ENCODE peak calls at places on chromosome 22, in seven cellular contexts. One of them, this sample, is unnamed.

GRCh38 chr22:33923660-33924246 is 3.5 kb upstream of the LARGE1 start:
- DNase-seq in ovary: peak; percentile 68
- DNase-seq in CD8-positive, alpha-beta memory T cell: no peak
- DNase-seq in suprapubic skin: no peak
- DNase-seq in astrocyte of the cerebellum: peak; percentile 59
- DNase-seq in Peyer's patch: peak; percentile 64
- DNase-seq in hepatocyte: peak; percentile 91
- DNase-seq in this sample: no peak

GRCh38 chr22:40653361-40653760 is 16.8 kb upstream of the MRTFA start:
- DNase-seq in ovary: no peak
- DNase-seq in CD8-positive, alpha-beta memory T cell: no peak
- DNase-seq in suprapubic skin: no peak
- DNase-seq in astrocyte of the cerebellum: no peak
- DNase-seq in Peyer's patch: no peak
- DNase-seq in hepatocyte: no peak
- DNase-seq in this sample: no peak

GRCh38 chr22:49320714-49321476 is 506.8 kb downstream of the BRD1 start:
- DNase-seq in ovary: no peak
- DNase-seq in CD8-positive, alpha-beta memory T cell: no peak
- DNase-seq in suprapubic skin: no peak
- DNase-seq in astrocyte of the cerebellum: no peak
- DNase-seq in Peyer's patch: no peak
- DNase-seq in hepatocyte: no peak
- DNase-seq in this sample: no peak

GRCh38 chr22:21589415-21589814 is 21.9 kb downstream of the UBE2L3 start:
- DNase-seq in ovary: no peak
- DNase-seq in CD8-positive, alpha-beta memory T cell: no peak
- DNase-seq in suprapubic skin: no peak
- DNase-seq in astrocyte of the cerebellum: no peak
- DNase-seq in Peyer's patch: no peak
- DNase-seq in hepatocyte: no peak
- DNase-seq in this sample: no peak

GRCh38 chr22:27554106-27554814 is 247.3 kb downstream of the MN1 start:
- DNase-seq in ovary: peak; percentile 58
- DNase-seq in CD8-positive, alpha-beta memory T cell: no peak
- DNase-seq in suprapubic skin: no peak
- DNase-seq in astrocyte of the cerebellum: peak; percentile 47
- DNase-seq in Peyer's patch: no peak
- DNase-seq in hepatocyte: peak; percentile 67
- DNase-seq in this sample: no peak

GRCh38 chr22:43183496-43184263 is 3.3 kb downstream of the TTLL12 start:
- DNase-seq in ovary: no peak
- DNase-seq in CD8-positive, alpha-beta memory T cell: no peak
- DNase-seq in suprapubic skin: no peak
- DNase-seq in astrocyte of the cerebellum: peak; percentile 47
- DNase-seq in Peyer's patch: no peak
- DNase-seq in hepatocyte: no peak
- DNase-seq in this sample: no peak

GRCh38 chr22:47618180-47618579 is 855.7 kb downstream of the TBC1D22A start:
- DNase-seq in ovary: no peak
- DNase-seq in CD8-positive, alpha-beta memory T cell: no peak
- DNase-seq in suprapubic skin: no peak
- DNase-seq in astrocyte of the cerebellum: no peak
- DNase-seq in Peyer's patch: no peak
- DNase-seq in hepatocyte: no peak
- DNase-seq in this sample: no peak

GRCh38 chr22:34055525-34056200 is 135.4 kb upstream of the LARGE1 start:
- DNase-seq in ovary: no peak
- DNase-seq in CD8-positive, alpha-beta memory T cell: no peak
- DNase-seq in suprapubic skin: no peak
- DNase-seq in astrocyte of the cerebellum: no peak
- DNase-seq in Peyer's patch: no peak
- DNase-seq in hepatocyte: peak; percentile 62
- DNase-seq in this sample: no peak

GRCh38 chr22:49306632-49306975 is 521.1 kb downstream of the BRD1 start:
- DNase-seq in ovary: no peak
- DNase-seq in CD8-positive, alpha-beta memory T cell: peak; percentile 24
- DNase-seq in suprapubic skin: peak; percentile 40
- DNase-seq in astrocyte of the cerebellum: no peak
- DNase-seq in Peyer's patch: no peak
- DNase-seq in hepatocyte: no peak
- DNase-seq in this sample: no peak

GRCh38 chr22:22745225-22746060 is 101.0 kb downstream of the GGTLC2 start:
- DNase-seq in ovary: no peak
- DNase-seq in CD8-positive, alpha-beta memory T cell: peak; percentile 73
- DNase-seq in suprapubic skin: no peak
- DNase-seq in astrocyte of the cerebellum: no peak
- DNase-seq in Peyer's patch: peak; percentile 58
- DNase-seq in hepatocyte: peak; percentile 67
- DNase-seq in this sample: no peak

GRCh38 chr22:49705216-49705600 is 122.5 kb downstream of the BRD1 start:
- DNase-seq in ovary: no peak
- DNase-seq in CD8-positive, alpha-beta memory T cell: no peak
- DNase-seq in suprapubic skin: no peak
- DNase-seq in astrocyte of the cerebellum: no peak
- DNase-seq in Peyer's patch: no peak
- DNase-seq in hepatocyte: no peak
- DNase-seq in this sample: no peak

GRCh38 chr22:24429411-24430365 is 2.3 kb downstream of the ADORA2A start:
- DNase-seq in ovary: no peak
- DNase-seq in CD8-positive, alpha-beta memory T cell: peak; percentile 68
- DNase-seq in suprapubic skin: peak; percentile 61
- DNase-seq in astrocyte of the cerebellum: no peak
- DNase-seq in Peyer's patch: no peak
- DNase-seq in hepatocyte: no peak
- DNase-seq in this sample: no peak

GRCh38 chr22:43109921-43110443 is 568 bp upstream of the BIK start:
- DNase-seq in ovary: no peak
- DNase-seq in CD8-positive, alpha-beta memory T cell: no peak
- DNase-seq in suprapubic skin: no peak
- DNase-seq in astrocyte of the cerebellum: no peak
- DNase-seq in Peyer's patch: no peak
- DNase-seq in hepatocyte: no peak
- DNase-seq in this sample: no peak

GRCh38 chr22:41237707-41238569 is 2.8 kb downstream of the CHADL start:
- DNase-seq in ovary: peak; percentile 60
- DNase-seq in CD8-positive, alpha-beta memory T cell: peak; percentile 84
- DNase-seq in suprapubic skin: no peak
- DNase-seq in astrocyte of the cerebellum: no peak
- DNase-seq in Peyer's patch: peak; percentile 78
- DNase-seq in hepatocyte: peak; percentile 87
- DNase-seq in this sample: no peak

GRCh38 chr22:28239941-28240340 is 320.9 kb upstream of the PITPNB start:
- DNase-seq in ovary: no peak
- DNase-seq in CD8-positive, alpha-beta memory T cell: no peak
- DNase-seq in suprapubic skin: no peak
- DNase-seq in astrocyte of the cerebellum: no peak
- DNase-seq in Peyer's patch: no peak
- DNase-seq in hepatocyte: no peak
- DNase-seq in this sample: no peak

GRCh38 chr22:44525872-44526271 is 27.8 kb upstream of the RTL6 start:
- DNase-seq in ovary: no peak
- DNase-seq in CD8-positive, alpha-beta memory T cell: no peak
- DNase-seq in suprapubic skin: no peak
- DNase-seq in astrocyte of the cerebellum: no peak
- DNase-seq in Peyer's patch: no peak
- DNase-seq in hepatocyte: no peak
- DNase-seq in this sample: no peak

GRCh38 chr22:31637375-31637937 is 24.6 kb downstream of the PISD start:
- DNase-seq in ovary: no peak
- DNase-seq in CD8-positive, alpha-beta memory T cell: no peak
- DNase-seq in suprapubic skin: no peak
- DNase-seq in astrocyte of the cerebellum: no peak
- DNase-seq in Peyer's patch: peak; percentile 71
- DNase-seq in hepatocyte: no peak
- DNase-seq in this sample: no peak

GRCh38 chr22:48154169-48154942 is 1391.9 kb downstream of the TBC1D22A start:
- DNase-seq in ovary: no peak
- DNase-seq in CD8-positive, alpha-beta memory T cell: no peak
- DNase-seq in suprapubic skin: no peak
- DNase-seq in astrocyte of the cerebellum: no peak
- DNase-seq in Peyer's patch: no peak
- DNase-seq in hepatocyte: no peak
- DNase-seq in this sample: no peak

GRCh38 chr22:33014621-33015020 is 43.6 kb downstream of the SYN3 start:
- DNase-seq in ovary: no peak
- DNase-seq in CD8-positive, alpha-beta memory T cell: no peak
- DNase-seq in suprapubic skin: no peak
- DNase-seq in astrocyte of the cerebellum: no peak
- DNase-seq in Peyer's patch: peak; percentile 10
- DNase-seq in hepatocyte: no peak
- DNase-seq in this sample: no peak

GRCh38 chr22:41123151-41123550 is 30.8 kb downstream of the EP300 start:
- DNase-seq in ovary: no peak
- DNase-seq in CD8-positive, alpha-beta memory T cell: no peak
- DNase-seq in suprapubic skin: no peak
- DNase-seq in astrocyte of the cerebellum: no peak
- DNase-seq in Peyer's patch: no peak
- DNase-seq in hepatocyte: no peak
- DNase-seq in this sample: no peak

GRCh38 chr22:37337204-37337943 is 55.1 kb downstream of the CYTH4 start:
- DNase-seq in ovary: no peak
- DNase-seq in CD8-positive, alpha-beta memory T cell: no peak
- DNase-seq in suprapubic skin: no peak
- DNase-seq in astrocyte of the cerebellum: no peak
- DNase-seq in Peyer's patch: no peak
- DNase-seq in hepatocyte: no peak
- DNase-seq in this sample: no peak

GRCh38 chr22:37335819-37336199 is 53.5 kb downstream of the CYTH4 start:
- DNase-seq in ovary: no peak
- DNase-seq in CD8-positive, alpha-beta memory T cell: no peak
- DNase-seq in suprapubic skin: no peak
- DNase-seq in astrocyte of the cerebellum: no peak
- DNase-seq in Peyer's patch: no peak
- DNase-seq in hepatocyte: no peak
- DNase-seq in this sample: no peak

GRCh38 chr22:37334859-37335818 is 52.8 kb downstream of the CYTH4 start:
- DNase-seq in ovary: no peak
- DNase-seq in CD8-positive, alpha-beta memory T cell: no peak
- DNase-seq in suprapubic skin: no peak
- DNase-seq in astrocyte of the cerebellum: no peak
- DNase-seq in Peyer's patch: no peak
- DNase-seq in hepatocyte: no peak
- DNase-seq in this sample: no peak

GRCh38 chr22:37334461-37334858 is 52.2 kb downstream of the CYTH4 start:
- DNase-seq in ovary: no peak
- DNase-seq in CD8-positive, alpha-beta memory T cell: no peak
- DNase-seq in suprapubic skin: no peak
- DNase-seq in astrocyte of the cerebellum: no peak
- DNase-seq in Peyer's patch: no peak
- DNase-seq in hepatocyte: no peak
- DNase-seq in this sample: no peak

DNA sequence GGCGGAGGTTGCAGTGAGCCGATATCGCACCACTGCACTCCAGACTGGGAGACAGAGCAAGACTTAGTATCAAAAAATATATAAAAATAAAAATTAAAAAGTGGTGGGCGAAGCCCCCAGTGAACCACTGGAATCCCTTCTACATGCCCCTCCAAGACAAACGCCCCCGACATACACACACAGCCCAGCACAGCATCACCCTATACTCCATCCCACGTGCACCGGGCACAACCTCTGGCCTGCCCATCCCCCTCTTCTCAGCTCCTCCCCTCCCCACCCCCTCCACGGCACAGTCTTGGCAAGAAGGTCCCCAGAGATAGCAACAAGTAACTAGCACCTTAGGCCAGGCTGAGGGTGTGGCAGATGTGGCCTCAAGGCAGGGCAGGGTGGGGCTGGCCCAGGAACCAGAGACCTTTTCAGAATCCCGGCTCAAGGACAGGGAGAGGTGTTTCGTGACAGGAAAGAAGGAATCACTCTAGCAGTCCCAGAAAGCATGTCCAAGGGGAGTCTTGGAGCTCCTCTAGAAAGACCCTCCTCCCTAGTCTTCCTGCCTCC is 54.2 kb downstream of the CYTH4 start:
- DNase-seq in ovary: no peak
- DNase-seq in CD8-positive, alpha-beta memory T cell: no peak
- DNase-seq in suprapubic skin: no peak
- DNase-seq in astrocyte of the cerebellum: no peak
- DNase-seq in Peyer's patch: no peak
- DNase-seq in hepatocyte: no peak
- DNase-seq in this sample: no peak
- H3K4me3 ChIP-seq in ovary: no peak overlapping the region
- H3K4me3 ChIP-seq in CD8-positive, alpha-beta memory T cell: no peak overlapping the region
- H3K4me3 ChIP-seq in suprapubic skin: no peak overlapping the region
- H3K4me3 ChIP-seq in astrocyte of the cerebellum: no peak overlapping the region
- H3K4me3 ChIP-seq in Peyer's patch: no peak overlapping the region
- H3K4me3 ChIP-seq in hepatocyte: no peak overlapping the region
- H3K4me3 ChIP-seq in this sample: no peak overlapping the region

GRCh38 chr22:46075764-46076531 is 74.4 kb upstream of the PPARA start:
- DNase-seq in ovary: peak; percentile 36
- DNase-seq in CD8-positive, alpha-beta memory T cell: peak; percentile 18
- DNase-seq in suprapubic skin: peak; percentile 59
- DNase-seq in astrocyte of the cerebellum: no peak
- DNase-seq in Peyer's patch: no peak
- DNase-seq in hepatocyte: no peak
- DNase-seq in this sample: no peak

GRCh38 chr22:46074771-46075551 is 75.4 kb upstream of the PPARA start:
- DNase-seq in ovary: peak; percentile 30
- DNase-seq in CD8-positive, alpha-beta memory T cell: peak; percentile 22
- DNase-seq in suprapubic skin: peak; percentile 62
- DNase-seq in astrocyte of the cerebellum: no peak
- DNase-seq in Peyer's patch: no peak
- DNase-seq in hepatocyte: no peak
- DNase-seq in this sample: no peak

GRCh38 chr22:46072030-46072881 is 78.1 kb upstream of the PPARA start:
- DNase-seq in ovary: peak; percentile 66
- DNase-seq in CD8-positive, alpha-beta memory T cell: peak; percentile 51
- DNase-seq in suprapubic skin: peak; percentile 85
- DNase-seq in astrocyte of the cerebellum: no peak
- DNase-seq in Peyer's patch: no peak
- DNase-seq in hepatocyte: peak; percentile 78
- DNase-seq in this sample: no peak

GRCh38 chr22:46072981-46073682 is 77.2 kb upstream of the PPARA start:
- DNase-seq in ovary: peak; percentile 14
- DNase-seq in CD8-positive, alpha-beta memory T cell: peak; percentile 18
- DNase-seq in suprapubic skin: no peak
- DNase-seq in astrocyte of the cerebellum: no peak
- DNase-seq in Peyer's patch: no peak
- DNase-seq in hepatocyte: no peak
- DNase-seq in this sample: no peak

GRCh38 chr22:46073683-46074504 is 76.4 kb upstream of the PPARA start:
- DNase-seq in ovary: peak; percentile 43
- DNase-seq in CD8-positive, alpha-beta memory T cell: peak; percentile 43
- DNase-seq in suprapubic skin: peak; percentile 68
- DNase-seq in astrocyte of the cerebellum: no peak
- DNase-seq in Peyer's patch: no peak
- DNase-seq in hepatocyte: no peak
- DNase-seq in this sample: no peak
- H3K4me3 ChIP-seq in ovary: peak overlapping the region; percentile 78
- H3K4me3 ChIP-seq in CD8-positive, alpha-beta memory T cell: no peak overlapping the region
- H3K4me3 ChIP-seq in suprapubic skin: peak overlapping the region; percentile 79
- H3K4me3 ChIP-seq in astrocyte of the cerebellum: peak overlapping the region; percentile 98
- H3K4me3 ChIP-seq in Peyer's patch: peak overlapping the region; percentile 71
- H3K4me3 ChIP-seq in hepatocyte: peak overlapping the region; percentile 37
- H3K4me3 ChIP-seq in this sample: peak overlapping the region; percentile 89

GRCh38 chr22:39535831-39536449 is 3.4 kb upstream of the RPS19BP1 start:
- DNase-seq in ovary: no peak
- DNase-seq in CD8-positive, alpha-beta memory T cell: no peak
- DNase-seq in suprapubic skin: no peak
- DNase-seq in astrocyte of the cerebellum: no peak
- DNase-seq in Peyer's patch: no peak
- DNase-seq in hepatocyte: no peak
- DNase-seq in this sample: no peak
- H3K4me3 ChIP-seq in ovary: no peak overlapping the region
- H3K4me3 ChIP-seq in CD8-positive, alpha-beta memory T cell: no peak overlapping the region
- H3K4me3 ChIP-seq in suprapubic skin: no peak overlapping the region
- H3K4me3 ChIP-seq in astrocyte of the cerebellum: no peak overlapping the region
- H3K4me3 ChIP-seq in Peyer's patch: no peak overlapping the region
- H3K4me3 ChIP-seq in hepatocyte: no peak overlapping the region
- H3K4me3 ChIP-seq in this sample: no peak overlapping the region

GRCh38 chr22:35544189-35544588 is 3.6 kb downstream of the RASD2 start:
- DNase-seq in ovary: no peak
- DNase-seq in CD8-positive, alpha-beta memory T cell: no peak
- DNase-seq in suprapubic skin: no peak
- DNase-seq in astrocyte of the cerebellum: no peak
- DNase-seq in Peyer's patch: no peak
- DNase-seq in hepatocyte: no peak
- DNase-seq in this sample: no peak
- H3K4me3 ChIP-seq in ovary: no peak overlapping the region
- H3K4me3 ChIP-seq in CD8-positive, alpha-beta memory T cell: no peak overlapping the region
- H3K4me3 ChIP-seq in suprapubic skin: no peak overlapping the region
- H3K4me3 ChIP-seq in astrocyte of the cerebellum: no peak overlapping the region
- H3K4me3 ChIP-seq in Peyer's patch: no peak overlapping the region
- H3K4me3 ChIP-seq in hepatocyte: no peak overlapping the region
- H3K4me3 ChIP-seq in this sample: no peak overlapping the region

This sample was measured in skeletal muscle cell.